ENCODE peak calls at places on chromosomes 2 and 18, in six cellular contexts. N, A, P, E, X and K are unnamed samples.

GRCh38 chr2:5834491-5834890 is 142.3 kb downstream of the SOX11 start:
- DNase-seq in X (no peak), E (no peak), N (no peak), P (no peak), A (no peak), K (no peak)

GRCh38 chr2:40451926-40452605 is at the start of gene SLC8A1:
- DNase-seq in N (peak; percentile 49), A (peak; percentile 46), E (peak; percentile 43), X (peak; percentile 51), P (peak; percentile 49), K (no peak)

GRCh38 chr2:85902496-85902895 is 13.7 kb upstream of the ST3GAL5 start:
- DNase-seq in P (peak; percentile 85), A (no peak), N (no peak), E (no peak), X (no peak), K (no peak)

GRCh38 chr2:46850742-46851141 is 64.9 kb downstream of the MCFD2 start:
- DNase-seq in A (no peak), N (no peak), P (peak; percentile 97), E (peak; percentile 29), X (no peak), K (no peak)

GRCh38 chr2:23566236-23567142 is 181.5 kb downstream of the KLHL29 start:
- DNase-seq in X (no peak), P (peak; percentile 32), A (peak; percentile 76), E (peak; percentile 40), N (peak; percentile 67), K (peak; percentile 31)

GRCh38 chr2:152566034-152566727 is 151.1 kb downstream of the PRPF40A start:
- DNase-seq in A (no peak), X (no peak), E (peak; percentile 39), P (no peak), N (no peak), K (no peak)

GRCh38 chr2:156338578-156338977 is 6.1 kb upstream of the NR4A2 start:
- DNase-seq in N (no peak), A (no peak), X (no peak), E (no peak), P (no peak), K (no peak)

GRCh38 chr2:219713110-219713509 is 85.7 kb downstream of the SLC4A3 start:
- DNase-seq in E (peak; percentile 59), A (peak; percentile 83), P (peak; percentile 52), N (no peak), X (no peak), K (no peak)

GRCh38 chr2:29245742-29246387 is 130.7 kb downstream of the CLIP4 start:
- DNase-seq in P (no peak), N (no peak), X (no peak), A (no peak), E (peak; percentile 44), K (no peak)

GRCh38 chr18:65221736-65222135 is 529.1 kb upstream of the CDH7 start:
- DNase-seq in X (no peak), P (no peak), A (no peak), N (no peak), E (no peak), K (no peak)

GRCh38 chr2:224155371-224155770 is 116.3 kb upstream of the SERPINE2 start:
- DNase-seq in N (no peak), A (no peak), X (no peak), E (no peak), P (no peak), K (no peak)

GRCh38 chr2:52794611-52795010 is 973.0 kb upstream of the CHAC2 start:
- DNase-seq in N (no peak), P (no peak), E (no peak), A (no peak), X (no peak), K (no peak)

GRCh38 chr18:74597662-74598349 is at the start of gene ZNF407:
- DNase-seq in P (peak; percentile 91), A (peak; percentile 98), E (peak; percentile 90), N (peak; percentile 95), X (peak; percentile 92), K (peak; percentile 87)
- H2BK5ac ChIP-seq in P (peak within 1 kb of the TSS; percentile 93), A (peak within 1 kb of the TSS; percentile 49), E (peak within 1 kb of the TSS; percentile 84), N (peak within 1 kb of the TSS; percentile 59), X (peak within 1 kb of the TSS; percentile 19), K (peak within 1 kb of the TSS; percentile 82)

GRCh38 chr2:104876606-104877005 is 22.7 kb downstream of the POU3F3 start:
- DNase-seq in E (no peak), X (no peak), P (no peak), A (no peak), N (no peak), K (no peak)
- H2BK5ac ChIP-seq in E (no peak overlapping the region), X (no peak overlapping the region), P (no peak overlapping the region), A (no peak overlapping the region), N (no peak overlapping the region), K (no peak overlapping the region)

GRCh38 chr2:137975280-137976271 is 11.3 kb downstream of the HNMT start:
- DNase-seq in N (no peak), E (peak; percentile 81), A (peak; percentile 26), P (no peak), X (no peak), K (no peak)

GRCh38 chr2:137980459-137980858 is 16.2 kb downstream of the HNMT start:
- DNase-seq in E (no peak), X (no peak), A (no peak), N (no peak), P (no peak), K (no peak)

GRCh38 chr2:137981112-137981679 is 16.9 kb downstream of the HNMT start:
- DNase-seq in P (no peak), A (no peak), X (no peak), N (no peak), E (peak; percentile 27), K (no peak)

GRCh38 chr2:137976274-137976673 is 12.0 kb downstream of the HNMT start:
- DNase-seq in E (peak; percentile 68), P (no peak), X (no peak), N (no peak), A (no peak), K (no peak)

GRCh38 chr2:137977790-137978189 is 13.5 kb downstream of the HNMT start:
- DNase-seq in A (no peak), N (no peak), X (no peak), P (no peak), E (no peak), K (no peak)
- H2BK5ac ChIP-seq in A (no peak overlapping the region), N (no peak overlapping the region), X (no peak overlapping the region), P (no peak overlapping the region), E (no peak overlapping the region), K (no peak overlapping the region)

GRCh38 chr2:232117413-232117812 is 155.9 kb downstream of the DIS3L2 start:
- DNase-seq in E (peak; percentile 1), N (peak; percentile 60), P (no peak), A (peak; percentile 81), X (no peak), K (peak; percentile 17)
- H2BK5ac ChIP-seq in E (no peak overlapping the region), N (no peak overlapping the region), P (no peak overlapping the region), A (no peak overlapping the region), X (no peak overlapping the region), K (no peak overlapping the region)

GRCh38 chr2:241636182-241636982 is 576 bp downstream of the THAP4 start:
- DNase-seq in E (peak; percentile 58), P (peak; percentile 20), X (peak; percentile 40), N (peak; percentile 52), A (peak; percentile 58), K (no peak)

GRCh38 chr2:241636983-241637232 is at the start of gene THAP4:
- DNase-seq in A (no peak), P (no peak), N (no peak), E (peak; percentile 76), X (no peak), K (no peak)

GRCh38 chr2:241638940-241639339 is 1.4 kb downstream of the ATG4B start:
- DNase-seq in E (no peak), A (no peak), P (no peak), X (no peak), N (no peak), K (no peak)

GRCh38 chr2:241638063-241638660 is 669 bp downstream of the ATG4B start:
- DNase-seq in E (peak; percentile 5), A (no peak), N (no peak), P (no peak), X (no peak), K (no peak)

DNA sequence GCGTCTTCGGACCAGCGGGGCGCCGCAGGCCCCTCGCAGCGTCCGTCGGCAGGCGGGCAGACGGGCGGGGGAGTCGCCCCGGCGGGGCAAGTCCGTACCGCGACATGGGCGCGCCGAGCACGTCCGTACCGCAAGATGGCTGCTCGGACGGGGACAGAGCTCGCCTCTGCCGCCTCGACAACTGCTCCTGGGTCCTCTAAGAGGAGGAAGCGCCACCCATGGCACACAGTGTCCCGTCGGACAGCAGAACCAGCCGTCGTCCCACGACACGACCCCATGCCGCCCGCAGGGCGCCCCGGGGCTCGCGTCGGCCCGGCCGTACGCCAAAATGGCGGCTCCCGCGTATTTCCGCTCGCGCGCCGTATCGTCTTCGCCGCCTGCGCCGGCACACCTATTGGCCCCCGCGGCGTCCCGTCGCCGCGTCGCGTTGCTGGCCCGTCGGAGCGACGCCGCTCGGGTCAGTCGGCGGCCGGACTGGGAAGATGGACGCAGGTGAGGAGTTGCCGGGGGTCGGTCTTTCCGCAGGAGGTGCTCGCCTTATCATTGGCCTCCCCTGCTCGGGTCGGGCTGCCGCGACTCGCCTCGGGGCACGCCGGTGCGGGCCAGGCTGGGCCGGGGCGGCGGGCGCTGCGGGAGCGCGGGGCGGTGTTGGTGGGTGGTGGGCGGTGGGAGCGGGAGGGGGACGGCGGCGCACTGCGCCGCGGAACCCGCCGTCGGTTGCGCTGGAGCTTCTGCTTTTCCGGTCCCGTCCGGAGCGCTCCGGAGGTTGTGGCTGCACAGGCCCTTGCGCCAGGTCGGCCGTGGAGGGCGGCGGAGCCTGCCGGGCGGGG is at the start of gene ATG4B:
- DNase-seq in E (peak; percentile 87), N (peak; percentile 86), X (peak; percentile 85), P (peak; percentile 82), A (peak; percentile 90), K (peak; percentile 73)
- H2BK5ac ChIP-seq in E (peak within 1 kb of the TSS; percentile 98), N (peak within 1 kb of the TSS; percentile 89), X (peak within 1 kb of the TSS; percentile 76), P (peak within 1 kb of the TSS; percentile 100), A (peak within 1 kb of the TSS; percentile 99), K (peak within 1 kb of the TSS; percentile 100)

GRCh38 chr2:182020319-182021055 is 34.8 kb downstream of the PPP1R1C start:
- DNase-seq in X (no peak), A (no peak), E (no peak), P (peak; percentile 66), N (no peak), K (no peak)
- H2BK5ac ChIP-seq in X (no peak overlapping the region), A (no peak overlapping the region), E (no peak overlapping the region), P (peak overlapping the region; percentile 10), N (no peak overlapping the region), K (no peak overlapping the region)

DNA sequence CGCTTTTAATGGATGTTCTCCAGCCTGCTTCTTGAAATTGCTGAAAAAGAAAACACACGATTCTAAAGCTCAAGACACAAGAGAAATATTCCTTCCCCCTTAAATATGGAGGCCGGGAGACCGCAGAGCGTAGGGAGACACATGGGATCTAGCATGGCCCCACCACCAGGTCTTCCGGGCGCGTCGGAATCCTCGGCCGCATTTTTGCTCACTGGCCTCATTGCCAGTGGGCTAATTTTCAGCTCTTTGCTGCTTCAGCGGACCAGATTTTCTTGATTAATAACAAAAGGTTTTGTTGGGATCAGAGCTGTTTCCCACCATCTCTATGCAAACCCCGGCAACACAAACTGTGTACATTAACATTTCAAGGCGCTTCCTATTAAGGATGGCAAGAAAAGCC is 40.3 kb upstream of the ID2 start:
- DNase-seq in P (no peak), A (no peak), N (no peak), X (no peak), E (no peak), K (no peak)
- H2BK5ac ChIP-seq in P (no peak overlapping the region), A (no peak overlapping the region), N (no peak overlapping the region), X (no peak overlapping the region), E (no peak overlapping the region), K (no peak overlapping the region)

GRCh38 chr2:116200086-116200485 is 1614.4 kb upstream of the DDX18 start:
- DNase-seq in N (no peak), A (no peak), P (no peak), E (no peak), X (no peak), K (no peak)
- H2BK5ac ChIP-seq in N (no peak overlapping the region), A (no peak overlapping the region), P (no peak overlapping the region), E (no peak overlapping the region), X (no peak overlapping the region), K (no peak overlapping the region)